ENCODE peak calls at places on chromosome 3, in nine cellular contexts. C is HCT116, F is ovary, S is A549, R is tibial artery, U is endodermal cell, Y is psoas muscle, J is fibroblast of lung, M is cardiac muscle cell. T is an unnamed sample.
A peak's percentile ranks its signal among the peaks of the same experiment; 100 is the strongest.

GRCh38 chr3:6540981-6541380 is 319.9 kb upstream of the GRM7 start:
- DNase-seq in C (no peak), F (no peak), S (no peak), R (no peak), U (no peak), Y (no peak), J (no peak), M (no peak), T (no peak)

GRCh38 chr3:94429517-94429916 is 366.7 kb downstream of the NSUN3 start:
- DNase-seq in C (no peak), F (no peak), S (no peak), R (no peak), U (no peak), Y (no peak), J (no peak), M (no peak), T (no peak)

GRCh38 chr3:120438216-120438615 is 12.6 kb downstream of the FSTL1 start:
- DNase-seq in C (no peak), F (no peak), S (no peak), R (no peak), U (no peak), Y (no peak), J (no peak), M (no peak), T (no peak)

GRCh38 chr3:23389089-23389488 is 186.0 kb downstream of the UBE2E2 start:
- DNase-seq in C (no peak), F (no peak), S (peak; percentile 16), R (no peak), U (peak; percentile 61), Y (no peak), J (no peak), M (no peak), T (no peak)

GRCh38 chr3:119562307-119562961 is 3.0 kb upstream of the CD80 start:
- DNase-seq in C (no peak), F (no peak), S (no peak), R (no peak), U (no peak), Y (no peak), J (no peak), M (no peak), T (no peak)

GRCh38 chr3:54955496-54955895 is 27.6 kb upstream of the LRTM1 start:
- DNase-seq in C (no peak), F (no peak), S (no peak), R (no peak), U (peak; percentile 54), Y (no peak), J (no peak), M (no peak), T (no peak)

GRCh38 chr3:23002846-23003800 is 200.0 kb upstream of the UBE2E2 start:
- DNase-seq in C (no peak), F (no peak), S (no peak), R (peak; percentile 65), U (no peak), Y (no peak), J (peak; percentile 51), M (peak; percentile 73), T (no peak)

GRCh38 chr3:2819571-2819970 is 290.6 kb downstream of the IL5RA start:
- DNase-seq in C (no peak), F (no peak), S (no peak), R (no peak), U (no peak), Y (no peak), J (no peak), M (no peak), T (no peak)

GRCh38 chr3:149908558-149908957 is 62.1 kb downstream of the PFN2 start:
- DNase-seq in C (no peak), F (no peak), S (no peak), R (no peak), U (no peak), Y (no peak), J (no peak), M (no peak), T (no peak)

GRCh38 chr3:106262976-106263375 is 394.2 kb upstream of the CBLB start:
- DNase-seq in C (no peak), F (no peak), S (no peak), R (no peak), U (no peak), Y (no peak), J (peak; percentile 16), M (peak; percentile 57), T (no peak)

GRCh38 chr3:10292505-10293419 is at the start of gene GHRL:
- DNase-seq in C (no peak), F (no peak), S (no peak), R (no peak), U (no peak), Y (no peak), J (no peak), M (peak; percentile 53), T (no peak)

GRCh38 chr3:101643009-101643844 is 33.7 kb downstream of the ZBTB11 start:
- DNase-seq in C (no peak), F (no peak), S (no peak), R (no peak), U (no peak), Y (no peak), J (no peak), M (no peak), T (no peak)

GRCh38 chr3:89367166-89367565 is 259.7 kb downstream of the EPHA3 start:
- DNase-seq in C (no peak), F (no peak), S (no peak), R (no peak), U (no peak), Y (no peak), J (no peak), M (no peak), T (no peak)

GRCh38 chr3:71753716-71754609 is at the start of gene GPR27:
- DNase-seq in C (no peak), F (peak; percentile 61), S (peak; percentile 59), R (no peak), U (peak; percentile 78), Y (peak; percentile 53), J (peak; percentile 29), M (peak; percentile 64), T (no peak)

GRCh38 chr3:113812854-113813253 is 25.7 kb upstream of the GRAMD1C start:
- DNase-seq in C (no peak), F (no peak), S (no peak), R (no peak), U (no peak), Y (no peak), J (no peak), M (no peak), T (no peak)

GRCh38 chr3:35224571-35225280 is 414.6 kb upstream of the ARPP21 start:
- DNase-seq in C (no peak), F (no peak), S (no peak), R (no peak), U (no peak), Y (no peak), J (no peak), M (no peak), T (no peak)

DNA sequence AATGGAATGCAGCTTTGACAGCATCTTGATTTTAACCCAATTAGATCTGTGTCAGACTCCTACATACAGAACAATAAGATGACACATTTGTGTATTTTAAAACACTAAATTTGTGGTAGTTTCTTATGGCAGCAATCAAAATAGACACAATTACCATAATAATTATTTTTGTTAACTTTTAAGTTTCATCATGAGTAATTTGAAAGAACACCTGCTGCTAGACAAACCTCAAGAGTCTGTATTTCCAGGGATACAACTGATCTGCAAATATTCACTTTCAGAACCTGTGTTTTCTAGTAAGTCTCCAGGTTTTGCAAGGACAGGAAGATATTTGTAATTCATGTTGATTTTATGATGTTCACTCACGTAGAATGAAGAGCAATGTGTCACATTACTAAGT is 736.8 kb downstream of the DIPK2A start:
- DNase-seq in C (no peak), F (no peak), S (no peak), R (no peak), U (no peak), Y (no peak), J (no peak), M (no peak), T (no peak)
- H3K4me3 ChIP-seq in C (no peak overlapping the region), F (no peak overlapping the region), S (no peak overlapping the region), R (no peak overlapping the region), U (no peak overlapping the region), Y (no peak overlapping the region), J (no peak overlapping the region), M (no peak overlapping the region), T (no peak overlapping the region)

GRCh38 chr3:40397912-40398311 is 10.9 kb downstream of the ENTPD3 start:
- DNase-seq in C (no peak), F (no peak), S (no peak), R (no peak), U (no peak), Y (no peak), J (no peak), M (no peak), T (no peak)
- H3K27ac ChIP-seq in C (no peak overlapping the region), F (no peak overlapping the region), S (no peak overlapping the region), R (no peak overlapping the region), U (no peak overlapping the region), Y (no peak overlapping the region), J (no peak overlapping the region), M (peak overlapping the region; percentile 6), T (no peak overlapping the region)

GRCh38 chr3:181947606-181948005 is 235.9 kb downstream of the SOX2 start:
- DNase-seq in C (no peak), F (no peak), S (no peak), R (no peak), U (no peak), Y (no peak), J (no peak), M (no peak), T (no peak)

GRCh38 chr3:181952221-181952620 is 240.5 kb downstream of the SOX2 start:
- DNase-seq in C (no peak), F (no peak), S (no peak), R (no peak), U (no peak), Y (no peak), J (no peak), M (no peak), T (no peak)

GRCh38 chr3:181943285-181943684 is 231.6 kb downstream of the SOX2 start:
- DNase-seq in C (no peak), F (no peak), S (no peak), R (no peak), U (peak; percentile 75), Y (no peak), J (no peak), M (no peak), T (no peak)

GRCh38 chr3:181948286-181948685 is 236.6 kb downstream of the SOX2 start:
- DNase-seq in C (no peak), F (no peak), S (peak; percentile 23), R (no peak), U (peak; percentile 64), Y (no peak), J (no peak), M (no peak), T (no peak)
- TF ChIP-seq CTCF in C (peak; percentile 61), F (no peak), S (peak; percentile 54), R (no peak), U (peak; percentile 73), Y (no peak), J (no peak), M (no peak), T (no peak)

DNA sequence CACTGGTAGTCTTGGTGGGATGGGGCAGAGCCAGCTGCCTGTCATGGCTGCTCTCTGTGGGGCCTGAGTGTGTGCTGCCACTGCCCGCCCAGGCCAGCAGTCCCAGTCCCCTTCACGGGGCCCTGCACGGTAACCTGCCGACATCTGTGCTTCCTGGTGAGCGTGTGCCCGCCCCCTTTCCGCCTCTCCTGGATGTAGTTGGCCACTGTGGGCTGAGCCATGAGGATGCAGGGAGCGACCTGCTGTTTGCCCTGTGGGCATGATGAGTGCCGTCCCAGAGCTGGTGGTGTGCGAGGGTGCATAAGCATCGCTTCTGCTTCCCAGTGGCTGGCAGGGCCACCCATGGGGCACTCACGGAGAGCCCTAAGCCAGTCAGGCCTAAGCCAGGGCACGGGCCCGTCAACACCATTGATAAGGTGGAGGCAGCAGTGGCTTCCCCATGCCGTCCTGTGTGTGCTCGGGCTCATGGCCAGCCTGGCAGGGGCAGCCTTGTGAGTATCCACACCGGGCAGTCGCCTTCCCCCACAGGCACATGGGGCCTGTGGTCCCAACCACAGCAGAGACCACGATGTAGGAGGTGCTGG is 14.6 kb downstream of the PLXNA1 start:
- DNase-seq in C (no peak), F (no peak), S (no peak), R (no peak), U (no peak), Y (no peak), J (no peak), M (no peak), T (no peak)
- H3K4me3 ChIP-seq in C (no peak overlapping the region), F (no peak overlapping the region), S (no peak overlapping the region), R (no peak overlapping the region), U (no peak overlapping the region), Y (no peak overlapping the region), J (no peak overlapping the region), M (no peak overlapping the region), T (no peak overlapping the region)